ENCODE peak calls at places on chromosomes 2 and 18, in five cellular contexts. U, D, Y, T and N are unnamed samples.

GRCh38 chr2:36371070-36371962 is 15.7 kb downstream of the CRIM1 start:
- DNase-seq in U (no peak), D (no peak), Y (no peak), T (peak; percentile 12), N (no peak)

GRCh38 chr2:159976527-159977163 is 85.8 kb downstream of the PLA2R1 start:
- DNase-seq in U (no peak), D (no peak), Y (no peak), T (no peak), N (no peak)

GRCh38 chr2:120803764-120804335 is 68.2 kb downstream of the GLI2 start:
- DNase-seq in U (no peak), D (no peak), Y (no peak), T (no peak), N (no peak)

GRCh38 chr2:239189711-239190131 is 211.1 kb downstream of the HDAC4 start:
- DNase-seq in U (no peak), D (no peak), Y (no peak), T (no peak), N (no peak)

GRCh38 chr2:54240515-54241219 is 15.4 kb downstream of the TSPYL6 start:
- DNase-seq in U (no peak), D (no peak), Y (no peak), T (no peak), N (no peak)

GRCh38 chr2:239363946-239364637 is 36.7 kb downstream of the HDAC4 start:
- DNase-seq in U (no peak), D (no peak), Y (no peak), T (no peak), N (no peak)

GRCh38 chr2:12226653-12227052 is 480.2 kb downstream of the LPIN1 start:
- DNase-seq in U (no peak), D (no peak), Y (no peak), T (no peak), N (no peak)

GRCh38 chr2:173106959-173107628 is 31.4 kb downstream of the MAP3K20 start:
- DNase-seq in U (no peak), D (no peak), Y (no peak), T (no peak), N (no peak)

GRCh38 chr2:45993476-45993991 is 303.7 kb upstream of the EPAS1 start:
- DNase-seq in U (peak; percentile 53), D (peak; percentile 19), Y (no peak), T (peak; percentile 70), N (peak; percentile 38)

GRCh38 chr2:233711312-233712008 is 1.2 kb upstream of the UGT1A5 start:
- DNase-seq in U (peak; percentile 79), D (peak; percentile 63), Y (peak; percentile 55), T (peak; percentile 90), N (peak; percentile 43)

GRCh38 chr18:26215247-26215970 is 10.8 kb upstream of the TAF4B start:
- DNase-seq in U (no peak), D (no peak), Y (no peak), T (no peak), N (no peak)

GRCh38 chr2:98470851-98471255 is 26.2 kb downstream of the INPP4A start:
- DNase-seq in U (no peak), D (no peak), Y (no peak), T (no peak), N (no peak)

GRCh38 chr2:73081181-73081671 is 9.7 kb upstream of the SFXN5 start:
- DNase-seq in U (no peak), D (no peak), Y (no peak), T (no peak), N (no peak)

GRCh38 chr18:49812321-49813070 is 837 bp downstream of the ACAA2 start:
- DNase-seq in U (no peak), D (no peak), Y (no peak), T (no peak), N (no peak)

GRCh38 chr2:19900536-19901200 is 1.1 kb downstream of the TTC32 start:
- DNase-seq in U (peak; percentile 9), D (peak; percentile 8), Y (no peak), T (no peak), N (no peak)

GRCh38 chr2:213122730-213123129 is 28.7 kb downstream of the IKZF2 start:
- DNase-seq in U (no peak), D (no peak), Y (no peak), T (peak; percentile 11), N (peak; percentile 8)

GRCh38 chr2:26423750-26424149 is 22.0 kb downstream of the DRC1 start:
- DNase-seq in U (no peak), D (no peak), Y (no peak), T (no peak), N (no peak)

GRCh38 chr2:10817413-10817812 is 4.8 kb upstream of the PDIA6 start:
- DNase-seq in U (peak; percentile 16), D (no peak), Y (no peak), T (peak; percentile 53), N (no peak)

GRCh38 chr2:181602017-181602416 is 54.9 kb downstream of the CERKL start:
- DNase-seq in U (no peak), D (no peak), Y (no peak), T (no peak), N (no peak)

GRCh38 chr2:1563084-1563857 is 150.0 kb downstream of the TPO start:
- DNase-seq in U (no peak), D (no peak), Y (no peak), T (no peak), N (no peak)

GRCh38 chr18:23596183-23596582 is 9.9 kb upstream of the NPC1 start:
- DNase-seq in U (no peak), D (no peak), Y (no peak), T (no peak), N (no peak)

GRCh38 chr2:46954951-46955571 is 39.5 kb upstream of the MCFD2 start:
- DNase-seq in U (no peak), D (no peak), Y (no peak), T (peak; percentile 73), N (no peak)

GRCh38 chr2:235641956-235642355 is 148.1 kb downstream of the AGAP1 start:
- DNase-seq in U (no peak), D (no peak), Y (no peak), T (no peak), N (no peak)

GRCh38 chr2:173657996-173658717 is 303.5 kb downstream of the CDCA7 start:
- DNase-seq in U (no peak), D (no peak), Y (no peak), T (peak; percentile 28), N (no peak)

GRCh38 chr2:122078451-122078850 is 323.0 kb downstream of the TSN start:
- DNase-seq in U (no peak), D (no peak), Y (no peak), T (no peak), N (no peak)